ENCODE peak calls at places on chromosomes 3 and 15, in five cellular contexts. J, O, M, F and V are unnamed samples.

GRCh38 chr15:33107950-33108349 is 86.6 kb downstream of the FMN1 start:
- DNase-seq in J (no peak), O (no peak), M (no peak), F (no peak), V (no peak)

GRCh38 chr3:72976182-72976825 is 20.3 kb upstream of the PPP4R2 start:
- DNase-seq in J (no peak), O (no peak), M (no peak), F (no peak), V (no peak)

GRCh38 chr15:42591238-42591936 is 16.0 kb downstream of the STARD9 start:
- DNase-seq in J (no peak), O (no peak), M (no peak), F (no peak), V (peak; percentile 70)

GRCh38 chr3:140756240-140757016 is 78.6 kb downstream of the TRIM42 start:
- DNase-seq in J (no peak), O (no peak), M (no peak), F (peak; percentile 73), V (no peak)

GRCh38 chr3:69116897-69117296 is 5.5 kb downstream of the LMOD3 start:
- DNase-seq in J (peak; percentile 67), O (no peak), M (no peak), F (no peak), V (no peak)

GRCh38 chr15:23457890-23458289 is 10.8 kb upstream of the GOLGA6L2 start:
- DNase-seq in J (no peak), O (no peak), M (no peak), F (no peak), V (no peak)

GRCh38 chr3:38031022-38031994 is 1.9 kb upstream of the PLCD1 start:
- DNase-seq in J (no peak), O (no peak), M (no peak), F (peak; percentile 80), V (no peak)

GRCh38 chr15:42721016-42721415 is 15.9 kb downstream of the CDAN1 start:
- DNase-seq in J (no peak), O (no peak), M (no peak), F (no peak), V (no peak)

GRCh38 chr3:279325-279724 is 82.8 kb downstream of the CHL1 start:
- DNase-seq in J (no peak), O (no peak), M (no peak), F (no peak), V (no peak)

GRCh38 chr3:9902372-9903237 is at the start of gene IL17RE:
- DNase-seq in J (no peak), O (no peak), M (no peak), F (no peak), V (no peak)

GRCh38 chr3:174325834-174326705 is 533.1 kb upstream of the NAALADL2 start:
- DNase-seq in J (no peak), O (no peak), M (no peak), F (no peak), V (no peak)

GRCh38 chr3:50617096-50617791 is at the start of gene MAPKAPK3:
- DNase-seq in J (no peak), O (no peak), M (no peak), F (peak; percentile 57), V (peak; percentile 57)